ENCODE peak calls at places on chromosomes 1 and 21, in ten cellular contexts. One of them, this sample, is unnamed.

GRCh38 chr1:28456078-28456477 is 49.8 kb upstream of the RCC1 start:
- DNase-seq in stimulated activated CD4-positive, alpha-beta T cell treated with anti-CD3 and anti-CD28 coated beads, Interleukin-2, amount 100 ng/mL, for 48 hours: no peak
- DNase-seq in mucosa of gallbladder: no peak
- DNase-seq in RWPE1: no peak
- DNase-seq in activated CD4-positive, alpha-beta T cell treated with anti-CD3 and anti-CD28 coated beads, Interleukin-2, amount 50 U/mL, for 1 hour: no peak
- DNase-seq in NCI-H345: no peak
- DNase-seq in occipital lobe: no peak
- DNase-seq in lung: no peak
- DNase-seq in stimulated activated CD8-positive, alpha-beta memory T cell treated with anti-CD3 and anti-CD28 coated beads, Interleukin-7, amount 100 ng/mL, for 48 hours: no peak
- DNase-seq in CD4-positive, alpha-beta memory T cell: no peak
- DNase-seq in this sample: no peak

GRCh38 chr1:5304702-5305101 is 650.3 kb downstream of the AJAP1 start:
- DNase-seq in RWPE1: no peak
- DNase-seq in NCI-H345: no peak
- DNase-seq in activated CD4-positive, alpha-beta T cell treated with anti-CD3 and anti-CD28 coated beads, Interleukin-2, amount 50 U/mL, for 1 hour: no peak
- DNase-seq in occipital lobe: no peak
- DNase-seq in mucosa of gallbladder: no peak
- DNase-seq in CD4-positive, alpha-beta memory T cell: no peak
- DNase-seq in stimulated activated CD4-positive, alpha-beta T cell treated with anti-CD3 and anti-CD28 coated beads, Interleukin-2, amount 100 ng/mL, for 48 hours: no peak
- DNase-seq in stimulated activated CD8-positive, alpha-beta memory T cell treated with anti-CD3 and anti-CD28 coated beads, Interleukin-7, amount 100 ng/mL, for 48 hours: no peak
- DNase-seq in lung: no peak
- DNase-seq in this sample: no peak

GRCh38 chr1:205577874-205578658 is 53.7 kb downstream of the ELK4 start:
- DNase-seq in lung: no peak
- DNase-seq in stimulated activated CD4-positive, alpha-beta T cell treated with anti-CD3 and anti-CD28 coated beads, Interleukin-2, amount 100 ng/mL, for 48 hours: no peak
- DNase-seq in mucosa of gallbladder: no peak
- DNase-seq in occipital lobe: no peak
- DNase-seq in RWPE1: no peak
- DNase-seq in activated CD4-positive, alpha-beta T cell treated with anti-CD3 and anti-CD28 coated beads, Interleukin-2, amount 50 U/mL, for 1 hour: no peak
- DNase-seq in NCI-H345: no peak
- DNase-seq in CD4-positive, alpha-beta memory T cell: no peak
- DNase-seq in stimulated activated CD8-positive, alpha-beta memory T cell treated with anti-CD3 and anti-CD28 coated beads, Interleukin-7, amount 100 ng/mL, for 48 hours: no peak
- DNase-seq in this sample: no peak

GRCh38 chr1:64966158-64966963 is at the start of gene JAK1:
- DNase-seq in mucosa of gallbladder: peak; percentile 85
- DNase-seq in NCI-H345: peak; percentile 90
- DNase-seq in CD4-positive, alpha-beta memory T cell: peak; percentile 88
- DNase-seq in occipital lobe: peak; percentile 82
- DNase-seq in RWPE1: peak; percentile 96
- DNase-seq in stimulated activated CD8-positive, alpha-beta memory T cell treated with anti-CD3 and anti-CD28 coated beads, Interleukin-7, amount 100 ng/mL, for 48 hours: peak; percentile 76
- DNase-seq in stimulated activated CD4-positive, alpha-beta T cell treated with anti-CD3 and anti-CD28 coated beads, Interleukin-2, amount 100 ng/mL, for 48 hours: peak; percentile 89
- DNase-seq in lung: peak; percentile 84
- DNase-seq in activated CD4-positive, alpha-beta T cell treated with anti-CD3 and anti-CD28 coated beads, Interleukin-2, amount 50 U/mL, for 1 hour: peak; percentile 90
- DNase-seq in this sample: peak; percentile 88

GRCh38 chr1:68103006-68103545 is 52.6 kb upstream of the DIRAS3 start:
- DNase-seq in stimulated activated CD8-positive, alpha-beta memory T cell treated with anti-CD3 and anti-CD28 coated beads, Interleukin-7, amount 100 ng/mL, for 48 hours: no peak
- DNase-seq in lung: no peak
- DNase-seq in RWPE1: no peak
- DNase-seq in mucosa of gallbladder: no peak
- DNase-seq in NCI-H345: peak; percentile 69
- DNase-seq in CD4-positive, alpha-beta memory T cell: no peak
- DNase-seq in stimulated activated CD4-positive, alpha-beta T cell treated with anti-CD3 and anti-CD28 coated beads, Interleukin-2, amount 100 ng/mL, for 48 hours: no peak
- DNase-seq in activated CD4-positive, alpha-beta T cell treated with anti-CD3 and anti-CD28 coated beads, Interleukin-2, amount 50 U/mL, for 1 hour: no peak
- DNase-seq in occipital lobe: no peak
- DNase-seq in this sample: no peak

GRCh38 chr21:38228115-38228514 is 28.7 kb upstream of the KCNJ15 start:
- DNase-seq in lung: peak; percentile 43
- DNase-seq in stimulated activated CD4-positive, alpha-beta T cell treated with anti-CD3 and anti-CD28 coated beads, Interleukin-2, amount 100 ng/mL, for 48 hours: no peak
- DNase-seq in NCI-H345: no peak
- DNase-seq in stimulated activated CD8-positive, alpha-beta memory T cell treated with anti-CD3 and anti-CD28 coated beads, Interleukin-7, amount 100 ng/mL, for 48 hours: no peak
- DNase-seq in occipital lobe: no peak
- DNase-seq in activated CD4-positive, alpha-beta T cell treated with anti-CD3 and anti-CD28 coated beads, Interleukin-2, amount 50 U/mL, for 1 hour: no peak
- DNase-seq in mucosa of gallbladder: peak; percentile 81
- DNase-seq in RWPE1: peak; percentile 33
- DNase-seq in CD4-positive, alpha-beta memory T cell: no peak
- DNase-seq in this sample: no peak

GRCh38 chr1:66403031-66403731 is 130.8 kb upstream of the SGIP1 start:
- DNase-seq in stimulated activated CD4-positive, alpha-beta T cell treated with anti-CD3 and anti-CD28 coated beads, Interleukin-2, amount 100 ng/mL, for 48 hours: no peak
- DNase-seq in CD4-positive, alpha-beta memory T cell: no peak
- DNase-seq in activated CD4-positive, alpha-beta T cell treated with anti-CD3 and anti-CD28 coated beads, Interleukin-2, amount 50 U/mL, for 1 hour: no peak
- DNase-seq in NCI-H345: no peak
- DNase-seq in lung: no peak
- DNase-seq in RWPE1: no peak
- DNase-seq in stimulated activated CD8-positive, alpha-beta memory T cell treated with anti-CD3 and anti-CD28 coated beads, Interleukin-7, amount 100 ng/mL, for 48 hours: no peak
- DNase-seq in occipital lobe: no peak
- DNase-seq in mucosa of gallbladder: no peak
- DNase-seq in this sample: no peak

GRCh38 chr1:108584320-108584968 is 24.5 kb downstream of the EEIG2 start:
- DNase-seq in mucosa of gallbladder: no peak
- DNase-seq in lung: no peak
- DNase-seq in occipital lobe: no peak
- DNase-seq in stimulated activated CD4-positive, alpha-beta T cell treated with anti-CD3 and anti-CD28 coated beads, Interleukin-2, amount 100 ng/mL, for 48 hours: no peak
- DNase-seq in activated CD4-positive, alpha-beta T cell treated with anti-CD3 and anti-CD28 coated beads, Interleukin-2, amount 50 U/mL, for 1 hour: no peak
- DNase-seq in NCI-H345: peak; percentile 28
- DNase-seq in CD4-positive, alpha-beta memory T cell: no peak
- DNase-seq in RWPE1: no peak
- DNase-seq in stimulated activated CD8-positive, alpha-beta memory T cell treated with anti-CD3 and anti-CD28 coated beads, Interleukin-7, amount 100 ng/mL, for 48 hours: no peak
- DNase-seq in this sample: no peak

GRCh38 chr1:110255388-110255787 is 45.3 kb downstream of the KCNC4 start:
- DNase-seq in lung: no peak
- DNase-seq in NCI-H345: peak; percentile 49
- DNase-seq in stimulated activated CD8-positive, alpha-beta memory T cell treated with anti-CD3 and anti-CD28 coated beads, Interleukin-7, amount 100 ng/mL, for 48 hours: no peak
- DNase-seq in mucosa of gallbladder: no peak
- DNase-seq in activated CD4-positive, alpha-beta T cell treated with anti-CD3 and anti-CD28 coated beads, Interleukin-2, amount 50 U/mL, for 1 hour: no peak
- DNase-seq in RWPE1: no peak
- DNase-seq in stimulated activated CD4-positive, alpha-beta T cell treated with anti-CD3 and anti-CD28 coated beads, Interleukin-2, amount 100 ng/mL, for 48 hours: no peak
- DNase-seq in CD4-positive, alpha-beta memory T cell: peak; percentile 1
- DNase-seq in occipital lobe: peak; percentile 63
- DNase-seq in this sample: no peak

GRCh38 chr1:224696891-224697765 is 81.0 kb downstream of the CNIH3 start:
- DNase-seq in lung: no peak
- DNase-seq in RWPE1: peak; percentile 38
- DNase-seq in activated CD4-positive, alpha-beta T cell treated with anti-CD3 and anti-CD28 coated beads, Interleukin-2, amount 50 U/mL, for 1 hour: no peak
- DNase-seq in mucosa of gallbladder: no peak
- DNase-seq in CD4-positive, alpha-beta memory T cell: no peak
- DNase-seq in occipital lobe: peak; percentile 17
- DNase-seq in stimulated activated CD4-positive, alpha-beta T cell treated with anti-CD3 and anti-CD28 coated beads, Interleukin-2, amount 100 ng/mL, for 48 hours: no peak
- DNase-seq in stimulated activated CD8-positive, alpha-beta memory T cell treated with anti-CD3 and anti-CD28 coated beads, Interleukin-7, amount 100 ng/mL, for 48 hours: no peak
- DNase-seq in NCI-H345: peak; percentile 65
- DNase-seq in this sample: no peak

GRCh38 chr1:176904057-176904815 is 260.3 kb downstream of the ASTN1 start:
- DNase-seq in CD4-positive, alpha-beta memory T cell: no peak
- DNase-seq in activated CD4-positive, alpha-beta T cell treated with anti-CD3 and anti-CD28 coated beads, Interleukin-2, amount 50 U/mL, for 1 hour: no peak
- DNase-seq in mucosa of gallbladder: no peak
- DNase-seq in RWPE1: no peak
- DNase-seq in stimulated activated CD4-positive, alpha-beta T cell treated with anti-CD3 and anti-CD28 coated beads, Interleukin-2, amount 100 ng/mL, for 48 hours: no peak
- DNase-seq in occipital lobe: peak; percentile 14
- DNase-seq in stimulated activated CD8-positive, alpha-beta memory T cell treated with anti-CD3 and anti-CD28 coated beads, Interleukin-7, amount 100 ng/mL, for 48 hours: no peak
- DNase-seq in lung: no peak
- DNase-seq in NCI-H345: no peak
- DNase-seq in this sample: no peak

GRCh38 chr1:93661829-93662474 is 19.7 kb downstream of the BCAR3 start:
- DNase-seq in CD4-positive, alpha-beta memory T cell: no peak
- DNase-seq in RWPE1: peak; percentile 47
- DNase-seq in lung: no peak
- DNase-seq in NCI-H345: no peak
- DNase-seq in occipital lobe: no peak
- DNase-seq in activated CD4-positive, alpha-beta T cell treated with anti-CD3 and anti-CD28 coated beads, Interleukin-2, amount 50 U/mL, for 1 hour: no peak
- DNase-seq in stimulated activated CD8-positive, alpha-beta memory T cell treated with anti-CD3 and anti-CD28 coated beads, Interleukin-7, amount 100 ng/mL, for 48 hours: no peak
- DNase-seq in stimulated activated CD4-positive, alpha-beta T cell treated with anti-CD3 and anti-CD28 coated beads, Interleukin-2, amount 100 ng/mL, for 48 hours: no peak
- DNase-seq in mucosa of gallbladder: no peak
- DNase-seq in this sample: no peak

GRCh38 chr1:199383791-199384190 is 643.7 kb upstream of the NR5A2 start:
- DNase-seq in NCI-H345: no peak
- DNase-seq in CD4-positive, alpha-beta memory T cell: no peak
- DNase-seq in stimulated activated CD4-positive, alpha-beta T cell treated with anti-CD3 and anti-CD28 coated beads, Interleukin-2, amount 100 ng/mL, for 48 hours: no peak
- DNase-seq in activated CD4-positive, alpha-beta T cell treated with anti-CD3 and anti-CD28 coated beads, Interleukin-2, amount 50 U/mL, for 1 hour: no peak
- DNase-seq in mucosa of gallbladder: no peak
- DNase-seq in RWPE1: no peak
- DNase-seq in stimulated activated CD8-positive, alpha-beta memory T cell treated with anti-CD3 and anti-CD28 coated beads, Interleukin-7, amount 100 ng/mL, for 48 hours: no peak
- DNase-seq in occipital lobe: no peak
- DNase-seq in lung: no peak
- DNase-seq in this sample: no peak

GRCh38 chr1:234535763-234536515 is 57.0 kb upstream of the TARBP1 start:
- DNase-seq in NCI-H345: no peak
- DNase-seq in stimulated activated CD8-positive, alpha-beta memory T cell treated with anti-CD3 and anti-CD28 coated beads, Interleukin-7, amount 100 ng/mL, for 48 hours: no peak
- DNase-seq in CD4-positive, alpha-beta memory T cell: no peak
- DNase-seq in lung: peak; percentile 66
- DNase-seq in stimulated activated CD4-positive, alpha-beta T cell treated with anti-CD3 and anti-CD28 coated beads, Interleukin-2, amount 100 ng/mL, for 48 hours: no peak
- DNase-seq in activated CD4-positive, alpha-beta T cell treated with anti-CD3 and anti-CD28 coated beads, Interleukin-2, amount 50 U/mL, for 1 hour: no peak
- DNase-seq in mucosa of gallbladder: peak; percentile 62
- DNase-seq in RWPE1: no peak
- DNase-seq in occipital lobe: no peak
- DNase-seq in this sample: no peak

This sample was measured in mesothelial cell of epicardium.